ENCODE peak calls at places on chromosomes 11 and 22, in six cellular contexts. L is IMR-90, G is mesenchymal stem cell, W is H9, T is trophoblast cell, C is H1. D is an unnamed sample.

GRCh38 chr22:22728382-22728781 is 84.0 kb downstream of the GGTLC2 start:
- DNase-seq in L (no peak), G (no peak), W (no peak), T (no peak), C (no peak), D (no peak)

GRCh38 chr11:130390071-130390758 is 38.2 kb downstream of the ADAMTS8 start:
- DNase-seq in L (peak; percentile 99), G (peak; percentile 90), W (no peak), T (peak; percentile 60), C (no peak), D (no peak)

GRCh38 chr22:49771266-49772065 is 56.2 kb downstream of the BRD1 start:
- DNase-seq in L (no peak), G (no peak), W (no peak), T (no peak), C (no peak), D (no peak)

GRCh38 chr11:67418476-67419281 is 3.2 kb downstream of the CARNS1 start:
- DNase-seq in L (no peak), G (no peak), W (no peak), T (no peak), C (no peak), D (no peak)

GRCh38 chr11:123590296-123590912 is 64.0 kb downstream of the SCN3B start:
- DNase-seq in L (peak; percentile 53), G (peak; percentile 11), W (no peak), T (no peak), C (no peak), D (no peak)

GRCh38 chr22:35070451-35071093 is 4.6 kb downstream of the ISX start:
- DNase-seq in L (no peak), G (no peak), W (no peak), T (no peak), C (no peak), D (no peak)

GRCh38 chr22:37496651-37497599 is 10.7 kb upstream of the MFNG start:
- DNase-seq in L (peak; percentile 93), G (peak; percentile 76), W (peak; percentile 61), T (peak; percentile 36), C (no peak), D (no peak)

GRCh38 chr11:118615996-118616395 is 8.6 kb downstream of the PHLDB1 start:
- DNase-seq in L (no peak), G (no peak), W (peak; percentile 58), T (no peak), C (no peak), D (no peak)

GRCh38 chr11:128361451-128362020 is 225.8 kb downstream of the ETS1 start:
- DNase-seq in L (peak; percentile 92), G (peak; percentile 91), W (no peak), T (no peak), C (no peak), D (no peak)

GRCh38 chr11:17734986-17735822 is 623 bp downstream of the KCNC1 start:
- DNase-seq in L (peak; percentile 69), G (peak; percentile 78), W (peak; percentile 80), T (peak; percentile 69), C (no peak), D (peak; percentile 86)

GRCh38 chr11:83827940-83828554 is 541.9 kb upstream of the CCDC90B start:
- DNase-seq in L (peak; percentile 52), G (peak; percentile 61), W (no peak), T (peak; percentile 54), C (no peak), D (peak; percentile 31)

GRCh38 chr11:34245043-34245442 is 112.8 kb downstream of the ABTB2 start:
- DNase-seq in L (no peak), G (no peak), W (no peak), T (no peak), C (no peak), D (no peak)

GRCh38 chr11:34240150-34240494 is 117.7 kb downstream of the ABTB2 start:
- DNase-seq in L (no peak), G (no peak), W (no peak), T (peak; percentile 79), C (no peak), D (no peak)

GRCh38 chr11:34243620-34244493 is 114.0 kb downstream of the ABTB2 start:
- DNase-seq in L (peak; percentile 77), G (peak; percentile 76), W (no peak), T (peak; percentile 82), C (no peak), D (no peak)

GRCh38 chr11:34239465-34240149 is 118.2 kb downstream of the ABTB2 start:
- DNase-seq in L (no peak), G (no peak), W (no peak), T (peak; percentile 34), C (no peak), D (no peak)

GRCh38 chr11:34242037-34242625 is 115.7 kb downstream of the ABTB2 start:
- DNase-seq in L (peak; percentile 42), G (no peak), W (no peak), T (no peak), C (no peak), D (no peak)
- H3K18ac ChIP-seq in L (no peak overlapping the region), G (no peak overlapping the region), W (no peak overlapping the region), T (no peak overlapping the region), C (no peak overlapping the region), D (no peak overlapping the region)

GRCh38 chr22:19331474-19331873 is 40.0 kb upstream of the CLTCL1 start:
- DNase-seq in L (no peak), G (no peak), W (no peak), T (no peak), C (no peak), D (no peak)
- H3K14ac ChIP-seq in L (no peak overlapping the region), G (no peak overlapping the region), W (no peak overlapping the region), T (no peak overlapping the region), C (no peak overlapping the region), D (no peak overlapping the region)

GRCh38 chr11:41985799-41986198 is 526.3 kb upstream of the LRRC4C start:
- DNase-seq in L (no peak), G (no peak), W (no peak), T (no peak), C (no peak), D (no peak)
- H4K91ac ChIP-seq in L (no peak overlapping the region), G (no peak overlapping the region), W (no peak overlapping the region), T (no peak overlapping the region), C (no peak overlapping the region), D (no peak overlapping the region)

GRCh38 chr11:65859812-65860277 is 388 bp upstream of the MUS81 start:
- DNase-seq in L (no peak), G (no peak), W (no peak), T (no peak), C (no peak), D (no peak)
- H3K18ac ChIP-seq in L (peak overlapping the region; percentile 49), G (peak overlapping the region; percentile 59), W (peak overlapping the region; percentile 94), T (peak overlapping the region; percentile 83), C (peak overlapping the region; percentile 99), D (peak overlapping the region; percentile 93)

DNA sequence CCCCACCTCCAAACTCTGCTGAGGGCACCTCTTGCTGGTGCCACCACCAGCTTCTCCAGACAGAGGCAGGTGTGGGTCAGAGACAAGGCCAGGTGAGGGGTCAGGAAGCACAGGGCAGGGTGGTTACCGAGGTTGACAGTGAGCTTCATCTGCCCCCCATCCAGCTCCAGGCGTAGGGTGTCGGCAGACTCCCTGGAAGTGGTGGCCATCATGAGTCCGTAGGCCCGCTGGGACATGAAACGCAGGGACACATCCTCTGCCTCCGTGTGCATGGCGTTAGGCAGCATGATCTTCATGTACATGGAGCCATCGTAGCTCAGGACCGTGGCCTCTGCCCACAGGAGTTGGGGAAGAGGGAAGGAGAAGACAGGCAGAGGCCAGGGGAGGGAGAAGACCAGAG is 62.8 kb downstream of the NRXN2 start:
- DNase-seq in L (no peak), G (no peak), W (no peak), T (no peak), C (no peak), D (no peak)
- H3K14ac ChIP-seq in L (peak overlapping the region; percentile 65), G (no peak overlapping the region), W (no peak overlapping the region), T (no peak overlapping the region), C (no peak overlapping the region), D (peak overlapping the region; percentile 21)

DNA sequence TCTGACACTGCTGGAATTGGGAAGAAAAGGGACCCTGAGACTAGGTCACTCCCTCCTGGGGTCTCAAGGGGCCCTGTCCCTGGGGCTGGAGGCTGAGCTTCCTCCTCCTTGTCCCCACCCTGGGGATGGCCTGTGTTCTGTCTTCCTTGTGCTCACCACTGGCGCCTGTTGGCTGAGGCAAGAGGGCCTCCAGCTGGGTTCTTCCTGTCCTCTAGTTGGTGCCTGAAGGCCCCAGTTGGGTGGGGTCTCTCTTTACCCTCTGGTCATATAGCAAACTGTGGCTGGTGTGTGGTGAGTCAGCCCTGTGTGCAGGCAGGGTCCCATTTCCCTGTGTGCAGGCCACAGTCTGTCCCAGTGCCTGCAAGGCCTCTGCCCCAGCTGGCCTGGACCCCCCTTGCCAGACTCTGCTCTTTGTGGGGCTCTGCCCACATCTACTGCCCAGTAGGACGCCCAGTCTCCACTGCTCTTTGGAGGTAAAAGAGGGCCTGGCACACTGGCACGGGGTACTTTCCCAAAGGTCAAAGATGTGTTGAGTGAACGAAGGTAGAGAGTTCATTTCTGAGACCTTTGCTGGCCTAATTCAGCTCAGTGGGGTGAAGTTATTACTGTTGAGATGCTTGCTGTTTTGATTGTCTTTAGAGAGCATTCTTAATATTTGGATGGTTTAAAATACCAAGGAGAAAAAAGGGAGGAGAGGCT is 55.1 kb upstream of the CLDN5 start:
- DNase-seq in L (no peak), G (no peak), W (no peak), T (no peak), C (no peak), D (no peak)
- H4K91ac ChIP-seq in L (no peak overlapping the region), G (peak overlapping the region; percentile 63), W (no peak overlapping the region), T (no peak overlapping the region), C (no peak overlapping the region), D (no peak overlapping the region)

DNA sequence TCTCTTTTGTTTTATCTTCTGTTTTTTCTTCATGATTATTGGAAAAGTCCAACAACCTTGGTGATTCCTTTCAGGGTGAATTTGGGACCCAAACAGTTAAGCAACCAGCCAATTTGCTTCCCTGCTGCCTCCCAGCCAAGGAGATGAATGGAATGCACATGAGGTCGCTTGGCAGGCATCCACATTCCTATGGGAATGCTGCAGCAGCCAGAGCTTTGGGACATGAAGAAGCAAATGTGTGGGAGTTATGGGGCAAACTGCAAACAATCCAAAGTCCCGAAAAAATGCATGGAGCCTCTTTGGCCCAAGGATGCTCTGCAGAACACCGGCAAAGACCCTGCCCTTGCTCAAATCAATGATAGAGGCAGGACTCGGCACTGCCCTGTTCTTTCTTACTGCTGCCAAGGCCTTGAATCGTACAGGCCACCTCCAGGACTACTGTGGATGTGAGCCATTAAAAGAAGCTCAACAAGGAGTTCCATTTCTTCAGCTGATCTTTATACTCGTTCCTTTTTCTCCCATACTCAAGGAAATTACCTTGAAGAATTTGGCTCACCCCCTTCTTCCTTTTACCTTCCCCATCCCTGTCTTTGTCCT is 117.3 kb upstream of the TEAD1 start:
- DNase-seq in L (peak; percentile 96), G (peak; percentile 87), W (peak; percentile 81), T (peak; percentile 63), C (peak; percentile 49), D (peak; percentile 35)
- H3K18ac ChIP-seq in L (peak overlapping the region; percentile 25), G (peak overlapping the region; percentile 14), W (no peak overlapping the region), T (no peak overlapping the region), C (peak overlapping the region; percentile 52), D (no peak overlapping the region)

DNA sequence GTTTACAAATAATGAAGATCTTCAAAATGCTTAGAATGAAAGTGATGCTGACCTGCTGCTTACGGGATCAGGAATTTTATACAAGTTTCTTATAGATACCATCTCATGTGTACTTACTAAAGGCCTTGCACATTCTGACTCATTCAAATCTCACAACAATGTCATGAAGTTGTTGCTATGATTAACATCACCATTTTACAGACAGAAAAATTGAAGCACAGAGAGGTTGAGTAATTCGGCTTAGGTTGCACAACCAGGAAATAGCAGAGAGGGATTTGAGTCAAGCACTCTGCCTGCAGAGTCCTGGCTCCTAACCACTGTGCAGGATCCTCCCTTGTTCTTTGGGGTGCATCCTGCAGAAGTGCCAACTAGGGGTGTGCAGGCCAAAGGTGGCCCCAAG is 471.9 kb downstream of the MIAT start:
- DNase-seq in L (peak; percentile 74), G (peak; percentile 69), W (no peak), T (peak; percentile 87), C (no peak), D (no peak)
- H3K14ac ChIP-seq in L (no peak overlapping the region), G (no peak overlapping the region), W (no peak overlapping the region), T (no peak overlapping the region), C (no peak overlapping the region), D (no peak overlapping the region)

GRCh38 chr11:117519170-117519569 is 191.5 kb downstream of the CEP164 start:
- DNase-seq in L (no peak), G (no peak), W (no peak), T (peak; percentile 32), C (no peak), D (no peak)
- H4K91ac ChIP-seq in L (no peak overlapping the region), G (no peak overlapping the region), W (no peak overlapping the region), T (no peak overlapping the region), C (no peak overlapping the region), D (no peak overlapping the region)

D was measured in neuronal stem cell.